ENCODE peak calls at places on chromosomes 2 and 18, in five cellular contexts. One of them, this sample, is unnamed.

GRCh38 chr2:157596992-157597681 is 31.5 kb downstream of the ACVR1C start:
- DNase-seq in NCI-H2171: no peak
- DNase-seq in HT1080: no peak
- DNase-seq in HFFc6: no peak
- DNase-seq in NCI-H524: no peak
- DNase-seq in this sample: no peak

GRCh38 chr2:44770221-44771187 is 171.0 kb upstream of the SIX3 start:
- DNase-seq in NCI-H2171: no peak
- DNase-seq in HT1080: no peak
- DNase-seq in HFFc6: no peak
- DNase-seq in NCI-H524: peak; percentile 26
- DNase-seq in this sample: no peak

GRCh38 chr2:189337648-189338047 is 103.6 kb upstream of the WDR75 start:
- DNase-seq in NCI-H2171: no peak
- DNase-seq in HT1080: no peak
- DNase-seq in HFFc6: peak; percentile 55
- DNase-seq in NCI-H524: no peak
- DNase-seq in this sample: peak; percentile 47

GRCh38 chr18:36572135-36572856 is 256.5 kb downstream of the TPGS2 start:
- DNase-seq in NCI-H2171: no peak
- DNase-seq in HT1080: peak; percentile 58
- DNase-seq in HFFc6: peak; percentile 43
- DNase-seq in NCI-H524: peak; percentile 10
- DNase-seq in this sample: peak; percentile 25

GRCh38 chr2:10283106-10284062 is 19.3 kb upstream of the HPCAL1 start:
- DNase-seq in NCI-H2171: no peak
- DNase-seq in HT1080: peak; percentile 96
- DNase-seq in HFFc6: peak; percentile 84
- DNase-seq in NCI-H524: no peak
- DNase-seq in this sample: no peak

GRCh38 chr2:150596071-150596470 is 108.6 kb upstream of the RND3 start:
- DNase-seq in NCI-H2171: peak; percentile 13
- DNase-seq in HT1080: no peak
- DNase-seq in HFFc6: peak; percentile 63
- DNase-seq in NCI-H524: no peak
- DNase-seq in this sample: no peak

GRCh38 chr2:212535963-212536362 is 2.6 kb downstream of the ERBB4 start:
- DNase-seq in NCI-H2171: no peak
- DNase-seq in HT1080: no peak
- DNase-seq in HFFc6: no peak
- DNase-seq in NCI-H524: peak; percentile 49
- DNase-seq in this sample: peak; percentile 69

GRCh38 chr2:99297990-99298389 is 3.0 kb downstream of the LYG1 start:
- DNase-seq in NCI-H2171: no peak
- DNase-seq in HT1080: no peak
- DNase-seq in HFFc6: no peak
- DNase-seq in NCI-H524: no peak
- DNase-seq in this sample: no peak

GRCh38 chr18:57586243-57587049 is at the start of gene FECH:
- DNase-seq in NCI-H2171: peak; percentile 37
- DNase-seq in HT1080: peak; percentile 58
- DNase-seq in HFFc6: peak; percentile 42
- DNase-seq in NCI-H524: peak; percentile 34
- DNase-seq in this sample: no peak